ENCODE peak calls at places on chromosomes 11 and 22, in five cellular contexts. One of them, this sample, is unnamed.
A peak's percentile ranks its signal among the peaks of the same experiment; 100 is the strongest.

GRCh38 chr11:821513-822371 is 3.0 kb downstream of the PNPLA2 start:
- DNase-seq in neuronal stem cell: no peak
- DNase-seq in AG10803: no peak
- DNase-seq in caudate nucleus: no peak
- DNase-seq in mucosa of descending colon: no peak
- DNase-seq in this sample: no peak

GRCh38 chr22:29813563-29813962 is 24.5 kb downstream of the ASCC2 start:
- DNase-seq in neuronal stem cell: no peak
- DNase-seq in AG10803: no peak
- DNase-seq in caudate nucleus: no peak
- DNase-seq in mucosa of descending colon: no peak
- DNase-seq in this sample: no peak

GRCh38 chr11:124867700-124868099 is 2.5 kb downstream of the ROBO3 start:
- DNase-seq in neuronal stem cell: no peak
- DNase-seq in AG10803: peak; percentile 16
- DNase-seq in caudate nucleus: no peak
- DNase-seq in mucosa of descending colon: peak; percentile 39
- DNase-seq in this sample: no peak

GRCh38 chr22:29219881-29220670 is 14.4 kb downstream of the EMID1 start:
- DNase-seq in neuronal stem cell: no peak
- DNase-seq in AG10803: no peak
- DNase-seq in caudate nucleus: no peak
- DNase-seq in mucosa of descending colon: no peak
- DNase-seq in this sample: no peak

GRCh38 chr11:2445948-2446551 is 1.2 kb downstream of the KCNQ1 start:
- DNase-seq in neuronal stem cell: no peak
- DNase-seq in AG10803: no peak
- DNase-seq in caudate nucleus: no peak
- DNase-seq in mucosa of descending colon: peak; percentile 68
- DNase-seq in this sample: no peak

GRCh38 chr22:38080847-38081635 is 2.9 kb downstream of the SLC16A8 start:
- DNase-seq in neuronal stem cell: no peak
- DNase-seq in AG10803: peak; percentile 21
- DNase-seq in caudate nucleus: peak; percentile 60
- DNase-seq in mucosa of descending colon: peak; percentile 53
- DNase-seq in this sample: no peak

GRCh38 chr11:83285771-83286528 is at the start of gene CCDC90B:
- DNase-seq in neuronal stem cell: peak; percentile 96
- DNase-seq in AG10803: peak; percentile 98
- DNase-seq in caudate nucleus: peak; percentile 97
- DNase-seq in mucosa of descending colon: peak; percentile 94
- DNase-seq in this sample: peak; percentile 99

GRCh38 chr11:34309970-34310369 is 47.8 kb downstream of the ABTB2 start:
- DNase-seq in neuronal stem cell: no peak
- DNase-seq in AG10803: no peak
- DNase-seq in caudate nucleus: no peak
- DNase-seq in mucosa of descending colon: no peak
- DNase-seq in this sample: no peak

GRCh38 chr11:65787649-65788622 is 1.1 kb downstream of the OVOL1 start:
- DNase-seq in neuronal stem cell: no peak
- DNase-seq in AG10803: no peak
- DNase-seq in caudate nucleus: no peak
- DNase-seq in mucosa of descending colon: peak; percentile 91
- DNase-seq in this sample: no peak

GRCh38 chr11:114183041-114183511 is 113.1 kb upstream of the NNMT start:
- DNase-seq in neuronal stem cell: no peak
- DNase-seq in AG10803: no peak
- DNase-seq in caudate nucleus: no peak
- DNase-seq in mucosa of descending colon: peak; percentile 48
- DNase-seq in this sample: no peak

GRCh38 chr11:126317681-126318641 is 14.1 kb downstream of the DCPS start:
- DNase-seq in neuronal stem cell: no peak
- DNase-seq in AG10803: peak; percentile 90
- DNase-seq in caudate nucleus: no peak
- DNase-seq in mucosa of descending colon: peak; percentile 51
- DNase-seq in this sample: peak; percentile 13

GRCh38 chr22:46695346-46696224 is 42.5 kb downstream of the CERK start:
- DNase-seq in neuronal stem cell: no peak
- DNase-seq in AG10803: no peak
- DNase-seq in caudate nucleus: no peak
- DNase-seq in mucosa of descending colon: peak; percentile 17
- DNase-seq in this sample: no peak

GRCh38 chr11:8058216-8058615 is 22.8 kb upstream of the TUB start:
- DNase-seq in neuronal stem cell: no peak
- DNase-seq in AG10803: no peak
- DNase-seq in caudate nucleus: no peak
- DNase-seq in mucosa of descending colon: no peak
- DNase-seq in this sample: no peak

This sample was measured in hippocampal formation.